ENCODE peak calls at places on chromosomes 1 and 21, in eight cellular contexts. N, V, G, F, Y, B, M and E are unnamed samples.

GRCh38 chr1:204579681-204580080 is 63.5 kb downstream of the MDM4 start:
- DNase-seq in N (no peak), V (no peak), G (no peak), F (no peak), Y (no peak), B (no peak), M (no peak), E (no peak)

GRCh38 chr1:171984850-171985485 is 143.7 kb downstream of the DNM3 start:
- DNase-seq in N (peak), V (peak), G (peak), F (peak), Y (no peak), B (no peak), M (no peak), E (no peak)

GRCh38 chr1:81183157-81183952 is 617.4 kb upstream of the ADGRL2 start:
- DNase-seq in N (no peak), V (no peak), G (no peak), F (no peak), Y (no peak), B (no peak), M (no peak), E (no peak)

GRCh38 chr1:160030657-160031367 is 978 bp downstream of the PIGM start:
- DNase-seq in N (no peak), V (peak), G (no peak), F (no peak), Y (no peak), B (no peak), M (no peak), E (peak)

GRCh38 chr1:97918961-97919360 is 1.9 kb downstream of the DPYD start:
- DNase-seq in N (no peak), V (no peak), G (no peak), F (no peak), Y (no peak), B (no peak), M (no peak), E (no peak)

GRCh38 chr21:37257526-37257966 is 9.6 kb downstream of the VPS26C start:
- DNase-seq in N (no peak), V (no peak), G (peak), F (peak), Y (no peak), B (no peak), M (no peak), E (peak)

GRCh38 chr1:21237386-21238088 is 52.7 kb downstream of the ECE1 start:
- DNase-seq in N (no peak), V (no peak), G (no peak), F (no peak), Y (no peak), B (no peak), M (no peak), E (no peak)

GRCh38 chr1:80436851-80437250 is 1363.9 kb upstream of the ADGRL2 start:
- DNase-seq in N (no peak), V (no peak), G (peak), F (no peak), Y (no peak), B (no peak), M (no peak), E (no peak)

GRCh38 chr1:89672489-89673183 is 39.7 kb downstream of the LRRC8C start:
- DNase-seq in N (no peak), V (no peak), G (no peak), F (no peak), Y (no peak), B (no peak), M (no peak), E (no peak)

GRCh38 chr1:18182518-18183160 is 75.0 kb downstream of the IGSF21 start:
- DNase-seq in N (no peak), V (no peak), G (no peak), F (no peak), Y (no peak), B (peak), M (no peak), E (no peak)

GRCh38 chr1:40936878-40937484 is 42.5 kb upstream of the CTPS1 start:
- DNase-seq in N (no peak), V (no peak), G (no peak), F (no peak), Y (peak), B (no peak), M (no peak), E (no peak)

GRCh38 chr21:36477559-36477958 is 2.4 kb downstream of the CLDN14 start:
- DNase-seq in N (no peak), V (no peak), G (no peak), F (no peak), Y (no peak), B (no peak), M (no peak), E (no peak)

GRCh38 chr1:160633330-160633903 is 13.4 kb downstream of the SLAMF1 start:
- DNase-seq in N (no peak), V (no peak), G (no peak), F (no peak), Y (no peak), B (no peak), M (no peak), E (no peak)

GRCh38 chr1:67382292-67382691 is 47.9 kb downstream of the SERBP1 start:
- DNase-seq in N (no peak), V (no peak), G (no peak), F (no peak), Y (no peak), B (no peak), M (no peak), E (no peak)

GRCh38 chr1:223215026-223215425 is 72.0 kb upstream of the TLR5 start:
- DNase-seq in N (no peak), V (no peak), G (no peak), F (no peak), Y (no peak), B (no peak), M (no peak), E (no peak)

GRCh38 chr1:205667909-205668643 is 12.2 kb downstream of the SLC45A3 start:
- DNase-seq in N (no peak), V (no peak), G (no peak), F (no peak), Y (no peak), B (no peak), M (no peak), E (no peak)

GRCh38 chr1:46288485-46289133 is 14.8 kb downstream of the LRRC41 start:
- DNase-seq in N (no peak), V (no peak), G (no peak), F (no peak), Y (no peak), B (peak), M (no peak), E (no peak)

GRCh38 chr1:37602750-37603694 is 7.3 kb upstream of the GNL2 start:
- DNase-seq in N (peak), V (peak), G (peak), F (peak), Y (no peak), B (peak), M (no peak), E (peak)

GRCh38 chr1:186476306-186477040 is 15.6 kb upstream of the PDC start:
- DNase-seq in N (no peak), V (no peak), G (no peak), F (no peak), Y (no peak), B (no peak), M (no peak), E (no peak)

GRCh38 chr21:37871121-37871862 is 45.0 kb downstream of the KCNJ6 start:
- DNase-seq in N (no peak), V (no peak), G (no peak), F (no peak), Y (peak), B (no peak), M (peak), E (no peak)

GRCh38 chr1:231934797-231935196 is 308.2 kb downstream of the DISC1 start:
- DNase-seq in N (no peak), V (peak), G (no peak), F (no peak), Y (no peak), B (no peak), M (no peak), E (no peak)

GRCh38 chr1:154208677-154209390 is 2.7 kb upstream of the CFAP141 start:
- DNase-seq in N (no peak), V (no peak), G (no peak), F (no peak), Y (no peak), B (no peak), M (no peak), E (no peak)

GRCh38 chr1:1315435-1315901 is 7.1 kb downstream of the PUSL1 start:
- DNase-seq in N (no peak), V (peak), G (no peak), F (no peak), Y (no peak), B (no peak), M (no peak), E (no peak)

GRCh38 chr1:61190476-61191067 is 108.2 kb downstream of the NFIA start:
- DNase-seq in N (no peak), V (no peak), G (no peak), F (no peak), Y (no peak), B (no peak), M (no peak), E (no peak)

GRCh38 chr1:3907031-3907534 is 7.0 kb upstream of the C1orf174 start:
- DNase-seq in N (no peak), V (peak), G (no peak), F (no peak), Y (no peak), B (peak), M (no peak), E (no peak)

GRCh38 chr1:41661428-41662060 is 177.1 kb upstream of the EDN2 start:
- DNase-seq in N (no peak), V (no peak), G (no peak), F (peak), Y (no peak), B (no peak), M (no peak), E (peak)

GRCh38 chr1:109641341-109641740 is 14.6 kb upstream of the GSTM4 start:
- DNase-seq in N (no peak), V (no peak), G (no peak), F (no peak), Y (no peak), B (no peak), M (no peak), E (no peak)

GRCh38 chr1:232334811-232335210 is 295.1 kb downstream of the SIPA1L2 start:
- DNase-seq in N (no peak), V (no peak), G (no peak), F (no peak), Y (no peak), B (peak), M (no peak), E (no peak)

GRCh38 chr1:164006621-164007020 is 552.4 kb upstream of the PBX1 start:
- DNase-seq in N (no peak), V (no peak), G (no peak), F (no peak), Y (no peak), B (no peak), M (no peak), E (no peak)

GRCh38 chr1:215056584-215056983 is 26.0 kb upstream of the KCNK2 start:
- DNase-seq in N (no peak), V (no peak), G (no peak), F (no peak), Y (no peak), B (no peak), M (no peak), E (no peak)

GRCh38 chr1:99266731-99267130 is 2.4 kb downstream of the PLPPR4 start:
- DNase-seq in N (no peak), V (no peak), G (no peak), F (no peak), Y (peak), B (no peak), M (peak), E (no peak)
- H3K4me3 ChIP-seq in N (no peak), V (no peak), G (no peak), F (no peak), Y (no peak), B (no peak), M (no peak), E (no peak)

GRCh38 chr1:158830904-158831507 is at the start of gene MNDA:
- DNase-seq in N (no peak), V (no peak), G (no peak), F (no peak), Y (no peak), B (no peak), M (no peak), E (no peak)

GRCh38 chr1:158836038-158836437 is 4.9 kb downstream of the MNDA start:
- DNase-seq in N (no peak), V (no peak), G (no peak), F (no peak), Y (no peak), B (no peak), M (no peak), E (no peak)

GRCh38 chr1:158833269-158833668 is 2.1 kb downstream of the MNDA start:
- DNase-seq in N (no peak), V (no peak), G (no peak), F (no peak), Y (no peak), B (no peak), M (no peak), E (no peak)

GRCh38 chr1:158830074-158830677 is 975 bp upstream of the MNDA start:
- DNase-seq in N (no peak), V (no peak), G (no peak), F (no peak), Y (no peak), B (no peak), M (no peak), E (no peak)
- H3K4me3 ChIP-seq in N (no peak), V (no peak), G (no peak), F (no peak), Y (no peak), B (no peak), M (no peak), E (no peak)

GRCh38 chr1:155253797-155254196 is 1.5 kb downstream of the ENTREP3 start:
- DNase-seq in N (no peak), V (peak), G (peak), F (no peak), Y (no peak), B (no peak), M (no peak), E (no peak)
- H3K4me3 ChIP-seq in N (no peak), V (peak), G (peak), F (no peak), Y (peak), B (no peak), M (peak), E (no peak)

DNA sequence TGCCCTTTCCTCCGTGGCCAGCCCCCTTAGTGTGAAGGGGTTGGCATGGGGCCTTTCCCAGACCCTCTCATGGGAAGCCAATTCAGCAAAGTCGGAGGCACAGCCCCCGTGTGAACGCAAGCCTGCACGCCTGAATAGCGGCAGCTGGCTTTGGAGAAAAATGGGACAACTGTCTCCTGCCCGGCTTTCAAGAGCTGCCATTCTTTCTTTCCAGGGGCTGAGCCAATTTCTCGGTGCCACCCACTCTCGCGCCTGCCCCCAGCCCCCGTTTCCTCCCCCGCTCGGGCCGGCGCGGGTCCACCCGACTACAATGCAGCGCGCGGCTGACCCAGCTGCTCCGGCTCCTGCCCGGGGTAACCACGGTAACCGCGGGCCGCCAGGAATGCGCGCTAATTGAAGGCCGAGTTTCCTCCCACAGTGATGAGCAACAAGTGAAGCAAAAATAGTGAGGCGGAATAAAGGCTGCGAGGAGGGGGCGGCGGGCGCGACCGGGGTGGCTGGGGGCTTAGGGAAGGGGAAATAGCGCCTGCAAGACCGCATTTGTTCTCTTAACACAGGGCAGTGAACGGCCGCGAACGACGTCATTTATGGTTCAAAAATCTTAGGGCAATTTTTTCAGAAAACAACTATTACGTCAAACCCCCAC is 27.8 kb downstream of the ILDR2 start:
- DNase-seq in N (no peak), V (peak), G (peak), F (no peak), Y (no peak), B (peak), M (no peak), E (no peak)
- H3K4me3 ChIP-seq in N (no peak), V (no peak), G (no peak), F (no peak), Y (peak), B (no peak), M (no peak), E (no peak)

GRCh38 chr21:17783816-17784598 is 35.1 kb downstream of the C21orf91 start:
- DNase-seq in N (peak), V (no peak), G (no peak), F (peak), Y (no peak), B (no peak), M (no peak), E (peak)
- H3K4me3 ChIP-seq in N (peak), V (no peak), G (no peak), F (peak), Y (no peak), B (no peak), M (no peak), E (peak)